ENCODE peak calls at places on chromosomes 12 and 14, in seven cellular contexts. One of them, this sample, is unnamed.

GRCh38 chr12:131528144-131528543 is 182.7 kb upstream of the SFSWAP start:
- DNase-seq in NCI-H1092 treated with DMSO at 0.1 percent for 48 hours: no peak
- DNase-seq in NCI-H2107: no peak
- DNase-seq in astrocyte of the hippocampus: no peak
- DNase-seq in neural crest cell: no peak
- DNase-seq in left cardiac atrium: no peak
- DNase-seq in neuronal stem cell: no peak
- DNase-seq in this sample: no peak

GRCh38 chr12:89163918-89164317 is 188.4 kb downstream of the DUSP6 start:
- DNase-seq in neural crest cell: no peak
- DNase-seq in NCI-H1092 treated with DMSO at 0.1 percent for 48 hours: no peak
- DNase-seq in left cardiac atrium: no peak
- DNase-seq in NCI-H2107: no peak
- DNase-seq in astrocyte of the hippocampus: no peak
- DNase-seq in neuronal stem cell: no peak
- DNase-seq in this sample: no peak

GRCh38 chr12:227286-227915 is 13.4 kb upstream of the SLC6A12 start:
- DNase-seq in astrocyte of the hippocampus: no peak
- DNase-seq in NCI-H2107: no peak
- DNase-seq in neuronal stem cell: no peak
- DNase-seq in neural crest cell: no peak
- DNase-seq in NCI-H1092 treated with DMSO at 0.1 percent for 48 hours: no peak
- DNase-seq in left cardiac atrium: no peak
- DNase-seq in this sample: no peak

GRCh38 chr14:62162998-62163589 is 400.9 kb downstream of the SNAPC1 start:
- DNase-seq in NCI-H2107: peak
- DNase-seq in NCI-H1092 treated with DMSO at 0.1 percent for 48 hours: peak
- DNase-seq in astrocyte of the hippocampus: peak
- DNase-seq in neuronal stem cell: peak
- DNase-seq in left cardiac atrium: no peak
- DNase-seq in neural crest cell: peak
- DNase-seq in this sample: peak

GRCh38 chr12:9096563-9097176 is 19.0 kb downstream of the A2M start:
- DNase-seq in NCI-H2107: no peak
- DNase-seq in NCI-H1092 treated with DMSO at 0.1 percent for 48 hours: no peak
- DNase-seq in left cardiac atrium: no peak
- DNase-seq in astrocyte of the hippocampus: no peak
- DNase-seq in neural crest cell: no peak
- DNase-seq in neuronal stem cell: no peak
- DNase-seq in this sample: no peak

GRCh38 chr12:120359159-120359527 is 9.8 kb downstream of the MSI1 start:
- DNase-seq in neural crest cell: no peak
- DNase-seq in left cardiac atrium: no peak
- DNase-seq in astrocyte of the hippocampus: no peak
- DNase-seq in neuronal stem cell: no peak
- DNase-seq in NCI-H1092 treated with DMSO at 0.1 percent for 48 hours: no peak
- DNase-seq in NCI-H2107: no peak
- DNase-seq in this sample: no peak

GRCh38 chr14:102539544-102540309 is 30.2 kb upstream of the ANKRD9 start:
- DNase-seq in astrocyte of the hippocampus: peak
- DNase-seq in neural crest cell: no peak
- DNase-seq in NCI-H2107: peak
- DNase-seq in NCI-H1092 treated with DMSO at 0.1 percent for 48 hours: peak
- DNase-seq in neuronal stem cell: no peak
- DNase-seq in left cardiac atrium: peak
- DNase-seq in this sample: peak

GRCh38 chr14:88706425-88706824 is 86.3 kb downstream of the EML5 start:
- DNase-seq in NCI-H1092 treated with DMSO at 0.1 percent for 48 hours: no peak
- DNase-seq in NCI-H2107: no peak
- DNase-seq in neural crest cell: no peak
- DNase-seq in left cardiac atrium: no peak
- DNase-seq in neuronal stem cell: no peak
- DNase-seq in astrocyte of the hippocampus: peak
- DNase-seq in this sample: no peak

GRCh38 chr14:100281286-100282082 is 24.8 kb downstream of the SLC25A29 start:
- DNase-seq in neuronal stem cell: no peak
- DNase-seq in left cardiac atrium: no peak
- DNase-seq in astrocyte of the hippocampus: peak
- DNase-seq in NCI-H1092 treated with DMSO at 0.1 percent for 48 hours: no peak
- DNase-seq in NCI-H2107: no peak
- DNase-seq in neural crest cell: no peak
- DNase-seq in this sample: no peak

GRCh38 chr14:77593501-77593911 is 22.9 kb downstream of the SPTLC2 start:
- DNase-seq in astrocyte of the hippocampus: no peak
- DNase-seq in neuronal stem cell: no peak
- DNase-seq in NCI-H1092 treated with DMSO at 0.1 percent for 48 hours: no peak
- DNase-seq in left cardiac atrium: no peak
- DNase-seq in NCI-H2107: no peak
- DNase-seq in neural crest cell: no peak
- DNase-seq in this sample: peak

GRCh38 chr12:25960176-25960575 is 1.7 kb downstream of the RASSF8 start:
- DNase-seq in neural crest cell: no peak
- DNase-seq in left cardiac atrium: peak
- DNase-seq in NCI-H1092 treated with DMSO at 0.1 percent for 48 hours: no peak
- DNase-seq in astrocyte of the hippocampus: peak
- DNase-seq in neuronal stem cell: no peak
- DNase-seq in NCI-H2107: no peak
- DNase-seq in this sample: peak

GRCh38 chr12:65308001-65308400 is 29.5 kb downstream of the MSRB3 start:
- DNase-seq in astrocyte of the hippocampus: no peak
- DNase-seq in NCI-H2107: no peak
- DNase-seq in NCI-H1092 treated with DMSO at 0.1 percent for 48 hours: no peak
- DNase-seq in left cardiac atrium: no peak
- DNase-seq in neuronal stem cell: no peak
- DNase-seq in neural crest cell: no peak
- DNase-seq in this sample: no peak

GRCh38 chr12:110001596-110001995 is 2.4 kb downstream of the ANKRD13A start:
- DNase-seq in left cardiac atrium: no peak
- DNase-seq in NCI-H1092 treated with DMSO at 0.1 percent for 48 hours: no peak
- DNase-seq in neural crest cell: no peak
- DNase-seq in neuronal stem cell: no peak
- DNase-seq in NCI-H2107: no peak
- DNase-seq in astrocyte of the hippocampus: peak
- DNase-seq in this sample: no peak

GRCh38 chr12:116204785-116205184 is 72.7 kb downstream of the MED13L start:
- DNase-seq in astrocyte of the hippocampus: no peak
- DNase-seq in neuronal stem cell: no peak
- DNase-seq in NCI-H1092 treated with DMSO at 0.1 percent for 48 hours: no peak
- DNase-seq in neural crest cell: no peak
- DNase-seq in left cardiac atrium: no peak
- DNase-seq in NCI-H2107: no peak
- DNase-seq in this sample: no peak

GRCh38 chr12:6965714-6966113 is 4.8 kb downstream of the PHB2 start:
- DNase-seq in NCI-H2107: no peak
- DNase-seq in astrocyte of the hippocampus: no peak
- DNase-seq in left cardiac atrium: peak
- DNase-seq in NCI-H1092 treated with DMSO at 0.1 percent for 48 hours: no peak
- DNase-seq in neural crest cell: no peak
- DNase-seq in neuronal stem cell: no peak
- DNase-seq in this sample: no peak

GRCh38 chr12:86091676-86092075 is 164.5 kb downstream of the MGAT4C start:
- DNase-seq in neuronal stem cell: no peak
- DNase-seq in left cardiac atrium: no peak
- DNase-seq in NCI-H1092 treated with DMSO at 0.1 percent for 48 hours: no peak
- DNase-seq in astrocyte of the hippocampus: no peak
- DNase-seq in neural crest cell: no peak
- DNase-seq in NCI-H2107: no peak
- DNase-seq in this sample: no peak

GRCh38 chr12:55720071-55720564 is at the start of gene RDH5:
- DNase-seq in left cardiac atrium: peak
- DNase-seq in astrocyte of the hippocampus: peak
- DNase-seq in NCI-H2107: no peak
- DNase-seq in neuronal stem cell: no peak
- DNase-seq in neural crest cell: no peak
- DNase-seq in NCI-H1092 treated with DMSO at 0.1 percent for 48 hours: no peak
- DNase-seq in this sample: no peak

GRCh38 chr14:95431199-95432145 is 85.0 kb downstream of the SYNE3 start:
- DNase-seq in astrocyte of the hippocampus: peak
- DNase-seq in neuronal stem cell: peak
- DNase-seq in NCI-H2107: no peak
- DNase-seq in left cardiac atrium: no peak
- DNase-seq in neural crest cell: peak
- DNase-seq in NCI-H1092 treated with DMSO at 0.1 percent for 48 hours: peak
- DNase-seq in this sample: peak

GRCh38 chr14:58747181-58747580 is 109.4 kb downstream of the DACT1 start:
- DNase-seq in neuronal stem cell: no peak
- DNase-seq in NCI-H1092 treated with DMSO at 0.1 percent for 48 hours: no peak
- DNase-seq in left cardiac atrium: peak
- DNase-seq in NCI-H2107: no peak
- DNase-seq in astrocyte of the hippocampus: peak
- DNase-seq in neural crest cell: no peak
- DNase-seq in this sample: no peak

GRCh38 chr12:125143491-125143890 is 78.3 kb downstream of the AACS start:
- DNase-seq in astrocyte of the hippocampus: peak
- DNase-seq in NCI-H1092 treated with DMSO at 0.1 percent for 48 hours: no peak
- DNase-seq in neuronal stem cell: no peak
- DNase-seq in left cardiac atrium: peak
- DNase-seq in NCI-H2107: no peak
- DNase-seq in neural crest cell: no peak
- DNase-seq in this sample: no peak

GRCh38 chr12:12985817-12986408 is 14.2 kb downstream of the HEBP1 start:
- DNase-seq in neural crest cell: no peak
- DNase-seq in NCI-H1092 treated with DMSO at 0.1 percent for 48 hours: no peak
- DNase-seq in NCI-H2107: no peak
- DNase-seq in astrocyte of the hippocampus: peak
- DNase-seq in neuronal stem cell: no peak
- DNase-seq in left cardiac atrium: no peak
- DNase-seq in this sample: peak

GRCh38 chr12:52335598-52336262 is 14.5 kb upstream of the KRT83 start:
- DNase-seq in neuronal stem cell: no peak
- DNase-seq in NCI-H2107: no peak
- DNase-seq in neural crest cell: no peak
- DNase-seq in astrocyte of the hippocampus: no peak
- DNase-seq in left cardiac atrium: no peak
- DNase-seq in NCI-H1092 treated with DMSO at 0.1 percent for 48 hours: peak
- DNase-seq in this sample: no peak

GRCh38 chr12:727321-727720 is 25.1 kb upstream of the WNK1 start:
- DNase-seq in neuronal stem cell: no peak
- DNase-seq in left cardiac atrium: no peak
- DNase-seq in astrocyte of the hippocampus: no peak
- DNase-seq in NCI-H2107: no peak
- DNase-seq in neural crest cell: no peak
- DNase-seq in NCI-H1092 treated with DMSO at 0.1 percent for 48 hours: no peak
- DNase-seq in this sample: no peak

GRCh38 chr12:1479645-1480044 is 114.7 kb downstream of the FBXL14 start:
- DNase-seq in NCI-H2107: no peak
- DNase-seq in neuronal stem cell: no peak
- DNase-seq in astrocyte of the hippocampus: no peak
- DNase-seq in neural crest cell: no peak
- DNase-seq in left cardiac atrium: no peak
- DNase-seq in NCI-H1092 treated with DMSO at 0.1 percent for 48 hours: no peak
- DNase-seq in this sample: no peak

This sample was measured in HAP-1.